ENCODE peak calls at places on chromosomes 16 and 17, in five cellular contexts. One of them, this sample, is unnamed.

GRCh38 chr17:50542795-50543774 is 3.9 kb upstream of the SPATA20 start:
- DNase-seq in EL: no peak
- DNase-seq in anterior cingulate cortex: no peak
- DNase-seq in H1: no peak
- DNase-seq in T-cell: no peak
- DNase-seq in this sample: no peak

GRCh38 chr16:1791943-1792812 is 1.3 kb downstream of the IGFALS start:
- DNase-seq in EL: no peak
- DNase-seq in anterior cingulate cortex: no peak
- DNase-seq in H1: no peak
- DNase-seq in T-cell: no peak
- DNase-seq in this sample: no peak

GRCh38 chr17:30521766-30522165 is 44.6 kb downstream of the GOSR1 start:
- DNase-seq in EL: no peak
- DNase-seq in anterior cingulate cortex: no peak
- DNase-seq in H1: no peak
- DNase-seq in T-cell: no peak
- DNase-seq in this sample: no peak

GRCh38 chr16:57000271-57001025 is 11.1 kb downstream of the NLRC5 start:
- DNase-seq in EL: peak
- DNase-seq in anterior cingulate cortex: no peak
- DNase-seq in H1: no peak
- DNase-seq in T-cell: no peak
- DNase-seq in this sample: peak

GRCh38 chr16:55467898-55468297 is 11.1 kb upstream of the MMP2 start:
- DNase-seq in EL: no peak
- DNase-seq in anterior cingulate cortex: no peak
- DNase-seq in H1: no peak
- DNase-seq in T-cell: no peak
- DNase-seq in this sample: no peak

GRCh38 chr17:81184596-81184995 is 18.6 kb upstream of the AATK start:
- DNase-seq in EL: no peak
- DNase-seq in anterior cingulate cortex: no peak
- DNase-seq in H1: no peak
- DNase-seq in T-cell: no peak
- DNase-seq in this sample: no peak

GRCh38 chr17:79667746-79668145 is 56.9 kb upstream of the RBFOX3 start:
- DNase-seq in EL: no peak
- DNase-seq in anterior cingulate cortex: no peak
- DNase-seq in H1: no peak
- DNase-seq in T-cell: no peak
- DNase-seq in this sample: no peak

GRCh38 chr17:55814377-55814776 is 63.5 kb downstream of the PCTP start:
- DNase-seq in EL: peak
- DNase-seq in anterior cingulate cortex: no peak
- DNase-seq in H1: no peak
- DNase-seq in T-cell: no peak
- DNase-seq in this sample: peak

GRCh38 chr17:64176556-64176955 is 46.6 kb upstream of the ERN1 start:
- DNase-seq in EL: no peak
- DNase-seq in anterior cingulate cortex: no peak
- DNase-seq in H1: no peak
- DNase-seq in T-cell: no peak
- DNase-seq in this sample: no peak

GRCh38 chr17:45783593-45784292 is 377 bp upstream of the CRHR1 start:
- DNase-seq in EL: no peak
- DNase-seq in anterior cingulate cortex: no peak
- DNase-seq in H1: no peak
- DNase-seq in T-cell: no peak
- DNase-seq in this sample: no peak

GRCh38 chr16:799948-800833 is at the start of gene GNG13:
- DNase-seq in EL: no peak
- DNase-seq in anterior cingulate cortex: no peak
- DNase-seq in H1: no peak
- DNase-seq in T-cell: no peak
- DNase-seq in this sample: no peak

GRCh38 chr16:52488837-52489289 is 58.1 kb downstream of the TOX3 start:
- DNase-seq in EL: no peak
- DNase-seq in anterior cingulate cortex: no peak
- DNase-seq in H1: no peak
- DNase-seq in T-cell: no peak
- DNase-seq in this sample: no peak

GRCh38 chr16:68367034-68367433 is 56.2 kb downstream of the PRMT7 start:
- DNase-seq in EL: peak
- DNase-seq in anterior cingulate cortex: no peak
- DNase-seq in H1: no peak
- DNase-seq in T-cell: no peak
- DNase-seq in this sample: no peak

GRCh38 chr17:76004750-76005262 is 4.2 kb downstream of the CDK3 start:
- DNase-seq in EL: no peak
- DNase-seq in anterior cingulate cortex: no peak
- DNase-seq in H1: no peak
- DNase-seq in T-cell: no peak
- DNase-seq in this sample: no peak

GRCh38 chr17:38571833-38572274 is 33.9 kb downstream of the SRCIN1 start:
- DNase-seq in EL: no peak
- DNase-seq in anterior cingulate cortex: no peak
- DNase-seq in H1: no peak
- DNase-seq in T-cell: no peak
- DNase-seq in this sample: no peak